ENCODE peak calls at places on chromosomes 5 and 9, in ten cellular contexts. Y is tibial nerve, U is NB4, P is A549, F is left lung, X is brain microvascular endothelial cell, A is B cell, Q is PC-9, K is heart left ventricle, W is progenitor cell of endocrine pancreas. R is an unnamed sample.

GRCh38 chr5:91941590-91941989 is 558.5 kb upstream of the ARRDC3 start:
- DNase-seq in Y (no peak), U (no peak), P (no peak), F (no peak), X (no peak), A (no peak), Q (no peak), K (no peak), W (no peak), R (no peak)

GRCh38 chr9:127347831-127348699 is 48.9 kb upstream of the SLC2A8 start:
- DNase-seq in Y (no peak), U (peak), P (peak), F (no peak), X (peak), A (peak), Q (peak), K (no peak), W (no peak), R (peak)

GRCh38 chr5:126004636-126005035 is 418.6 kb upstream of the GRAMD2B start:
- DNase-seq in Y (no peak), U (no peak), P (no peak), F (no peak), X (no peak), A (no peak), Q (no peak), K (no peak), W (no peak), R (no peak)

GRCh38 chr9:107954303-107954702 is 464.7 kb upstream of the KLF4 start:
- DNase-seq in Y (no peak), U (no peak), P (no peak), F (no peak), X (no peak), A (no peak), Q (no peak), K (no peak), W (no peak), R (no peak)

GRCh38 chr9:98287383-98287782 is 31.9 kb upstream of the TBC1D2 start:
- DNase-seq in Y (no peak), U (peak), P (peak), F (no peak), X (no peak), A (no peak), Q (peak), K (no peak), W (no peak), R (no peak)

GRCh38 chr9:111456536-111456935 is 27.6 kb downstream of the ECPAS start:
- DNase-seq in Y (no peak), U (no peak), P (no peak), F (no peak), X (no peak), A (no peak), Q (no peak), K (no peak), W (no peak), R (no peak)

GRCh38 chr5:135004376-135004775 is 29.7 kb downstream of the PITX1 start:
- DNase-seq in Y (no peak), U (no peak), P (no peak), F (no peak), X (no peak), A (no peak), Q (no peak), K (no peak), W (no peak), R (no peak)

GRCh38 chr5:171720086-171720485 is 65.5 kb upstream of the SMIM23 start:
- DNase-seq in Y (no peak), U (no peak), P (no peak), F (no peak), X (no peak), A (no peak), Q (no peak), K (no peak), W (peak), R (no peak)

GRCh38 chr5:154191467-154192261 is 1.1 kb downstream of the GALNT10 start:
- DNase-seq in Y (no peak), U (peak), P (no peak), F (no peak), X (no peak), A (no peak), Q (no peak), K (no peak), W (no peak), R (no peak)

GRCh38 chr9:27528278-27528885 is 1.2 kb downstream of the MOB3B start:
- DNase-seq in Y (peak), U (no peak), P (no peak), F (peak), X (peak), A (peak), Q (peak), K (peak), W (peak), R (peak)

GRCh38 chr5:157464518-157465171 is 4.6 kb downstream of the NIPAL4 start:
- DNase-seq in Y (peak), U (peak), P (peak), F (peak), X (peak), A (no peak), Q (peak), K (no peak), W (no peak), R (peak)

GRCh38 chr9:132985489-132985888 is 7.0 kb downstream of the GFI1B start:
- DNase-seq in Y (no peak), U (no peak), P (no peak), F (no peak), X (no peak), A (no peak), Q (no peak), K (no peak), W (no peak), R (no peak)

GRCh38 chr9:108664309-108665255 is 191.2 kb downstream of the ACTL7B start:
- DNase-seq in Y (no peak), U (peak), P (no peak), F (no peak), X (no peak), A (no peak), Q (no peak), K (no peak), W (no peak), R (no peak)

GRCh38 chr5:54900906-54901725 is 84.3 kb downstream of the ESM1 start:
- DNase-seq in Y (no peak), U (peak), P (no peak), F (peak), X (peak), A (no peak), Q (no peak), K (no peak), W (no peak), R (no peak)

GRCh38 chr5:10469253-10470030 is 27.8 kb downstream of the ROPN1L start:
- DNase-seq in Y (no peak), U (no peak), P (no peak), F (no peak), X (peak), A (no peak), Q (no peak), K (no peak), W (no peak), R (no peak)

GRCh38 chr5:134370871-134371833 is at the start of gene UBE2B:
- DNase-seq in Y (peak), U (peak), P (peak), F (peak), X (peak), A (peak), Q (peak), K (peak), W (peak), R (peak)

GRCh38 chr5:75756991-75757390 is 39.8 kb upstream of the POC5 start:
- DNase-seq in Y (no peak), U (no peak), P (no peak), F (no peak), X (peak), A (no peak), Q (no peak), K (no peak), W (no peak), R (no peak)

GRCh38 chr5:56816546-56817081 is 1.3 kb downstream of the MAP3K1 start:
- DNase-seq in Y (no peak), U (peak), P (peak), F (peak), X (peak), A (peak), Q (peak), K (peak), W (peak), R (peak)

GRCh38 chr9:78348848-78349247 is 51.9 kb downstream of the PSAT1 start:
- DNase-seq in Y (no peak), U (no peak), P (no peak), F (no peak), X (no peak), A (no peak), Q (no peak), K (no peak), W (no peak), R (no peak)

GRCh38 chr9:88053888-88054501 is 79.7 kb upstream of the CDK20 start:
- DNase-seq in Y (no peak), U (no peak), P (no peak), F (no peak), X (no peak), A (no peak), Q (no peak), K (no peak), W (no peak), R (no peak)

GRCh38 chr5:65255294-65255693 is 226.4 kb downstream of the ADAMTS6 start:
- DNase-seq in Y (no peak), U (no peak), P (no peak), F (no peak), X (no peak), A (no peak), Q (no peak), K (no peak), W (no peak), R (no peak)

GRCh38 chr5:181173027-181173419 is 25.6 kb downstream of the OR2V2 start:
- DNase-seq in Y (no peak), U (peak), P (no peak), F (no peak), X (no peak), A (no peak), Q (no peak), K (no peak), W (no peak), R (no peak)

GRCh38 chr5:154620406-154620805 is 134.8 kb upstream of the LARP1 start:
- DNase-seq in Y (no peak), U (peak), P (no peak), F (no peak), X (no peak), A (no peak), Q (no peak), K (no peak), W (no peak), R (no peak)

GRCh38 chr5:179285236-179285635 is 60.0 kb downstream of the ADAMTS2 start:
- DNase-seq in Y (no peak), U (no peak), P (no peak), F (peak), X (no peak), A (no peak), Q (no peak), K (peak), W (no peak), R (no peak)

GRCh38 chr9:84851935-84852585 is 182.5 kb downstream of the NTRK2 start:
- DNase-seq in Y (peak), U (no peak), P (peak), F (peak), X (peak), A (no peak), Q (peak), K (peak), W (no peak), R (no peak)

GRCh38 chr5:147818290-147818689 is 13.2 kb downstream of the SPINK1 start:
- DNase-seq in Y (no peak), U (no peak), P (no peak), F (no peak), X (no peak), A (no peak), Q (no peak), K (no peak), W (no peak), R (no peak)

GRCh38 chr5:171681667-171682066 is 104.0 kb upstream of the SMIM23 start:
- DNase-seq in Y (no peak), U (peak), P (no peak), F (no peak), X (peak), A (no peak), Q (no peak), K (no peak), W (no peak), R (no peak)

GRCh38 chr9:72932669-72933068 is 20.2 kb downstream of the ALDH1A1 start:
- DNase-seq in Y (no peak), U (no peak), P (no peak), F (no peak), X (no peak), A (no peak), Q (no peak), K (no peak), W (no peak), R (no peak)

GRCh38 chr5:7714119-7714518 is 136.8 kb downstream of the CFAP90 start:
- DNase-seq in Y (no peak), U (no peak), P (no peak), F (no peak), X (no peak), A (no peak), Q (no peak), K (no peak), W (no peak), R (no peak)

GRCh38 chr9:130782883-130783537 is 52.0 kb upstream of the ABL1 start:
- DNase-seq in Y (no peak), U (no peak), P (no peak), F (no peak), X (no peak), A (no peak), Q (no peak), K (no peak), W (no peak), R (no peak)

GRCh38 chr9:17958363-17958762 is 379.5 kb downstream of the SH3GL2 start:
- DNase-seq in Y (no peak), U (no peak), P (no peak), F (no peak), X (no peak), A (no peak), Q (no peak), K (no peak), W (no peak), R (no peak)

GRCh38 chr5:162786234-162786633 is 651.2 kb upstream of the CCNG1 start:
- DNase-seq in Y (no peak), U (peak), P (no peak), F (no peak), X (no peak), A (no peak), Q (no peak), K (no peak), W (no peak), R (no peak)

GRCh38 chr5:138981606-138982005 is 106.5 kb upstream of the LRRTM2 start:
- DNase-seq in Y (no peak), U (no peak), P (no peak), F (no peak), X (no peak), A (no peak), Q (no peak), K (no peak), W (no peak), R (no peak)

GRCh38 chr5:137039939-137040515 is 459.1 kb downstream of the SPOCK1 start:
- DNase-seq in Y (no peak), U (no peak), P (no peak), F (no peak), X (no peak), A (no peak), Q (no peak), K (no peak), W (no peak), R (no peak)
- TF ChIP-seq CTCF in Y (no peak), U (no peak), P (no peak), F (no peak), X (peak), A (no peak), Q (no peak), K (no peak), W (no peak), R (no peak)

DNA sequence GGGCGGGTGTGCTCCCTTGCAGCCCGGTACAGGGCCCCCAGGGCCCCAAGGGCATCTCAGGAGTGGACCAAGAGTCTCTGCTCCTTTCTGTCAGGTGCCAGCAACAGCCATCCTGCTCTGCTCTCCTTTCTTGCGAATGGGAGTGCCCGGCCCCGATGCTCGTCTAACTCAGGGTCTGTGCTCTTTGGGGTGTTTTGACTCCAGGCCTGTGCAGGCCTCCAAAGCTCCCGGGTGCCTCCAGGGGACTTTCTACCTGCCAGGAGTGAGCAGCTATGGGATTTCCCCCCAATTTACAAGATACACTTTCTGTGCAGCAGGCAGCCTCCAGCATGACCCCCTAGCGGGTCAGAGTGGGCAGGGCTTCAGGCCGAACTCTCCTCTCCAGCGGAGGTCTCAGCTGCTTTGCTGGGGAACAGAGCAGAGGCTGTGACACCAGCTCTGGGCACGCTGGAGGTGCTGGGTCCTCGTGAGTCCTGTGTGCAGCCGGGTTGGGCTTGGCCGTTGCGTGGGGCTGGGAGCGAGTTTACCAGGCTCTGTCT is 3.0 kb downstream of the NRARP start:
- DNase-seq in Y (no peak), U (no peak), P (no peak), F (no peak), X (no peak), A (no peak), Q (no peak), K (peak), W (no peak), R (no peak)
- TF ChIP-seq CTCF in Y (no peak), U (no peak), P (no peak), F (no peak), X (no peak), A (no peak), Q (no peak), K (no peak), W (peak), R (no peak)

DNA sequence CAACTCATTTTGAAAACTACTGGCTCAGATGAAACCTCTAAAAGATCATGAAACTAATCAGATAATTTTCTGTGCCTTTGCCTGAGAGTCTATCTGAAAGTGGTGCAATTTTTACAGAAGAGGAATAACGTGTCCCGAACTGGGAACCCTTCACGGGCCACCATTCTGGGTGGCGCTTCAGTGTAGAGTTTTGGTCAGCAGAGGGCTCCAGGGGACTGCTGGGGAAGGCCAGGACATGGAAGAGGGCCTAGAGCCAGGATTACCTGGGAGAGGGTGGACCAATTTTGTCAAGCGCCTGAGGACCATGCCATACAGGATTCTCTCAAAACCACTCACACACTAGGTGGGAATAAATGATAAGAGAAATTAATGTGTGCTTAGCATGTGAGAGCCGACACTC is 49.7 kb upstream of the PLEKHG4B start:
- DNase-seq in Y (no peak), U (peak), P (peak), F (no peak), X (peak), A (no peak), Q (peak), K (no peak), W (no peak), R (no peak)
- TF ChIP-seq CTCF in Y (no peak), U (peak), P (peak), F (no peak), X (peak), A (no peak), Q (peak), K (peak), W (peak), R (peak)

GRCh38 chr9:89281106-89281505 is 29.9 kb upstream of the CKS2 start:
- DNase-seq in Y (no peak), U (no peak), P (no peak), F (no peak), X (no peak), A (no peak), Q (no peak), K (no peak), W (no peak), R (no peak)

GRCh38 chr9:89277454-89277853 is 33.5 kb upstream of the CKS2 start:
- DNase-seq in Y (no peak), U (no peak), P (no peak), F (peak), X (no peak), A (no peak), Q (no peak), K (no peak), W (no peak), R (no peak)

GRCh38 chr9:89277043-89277442 is 34.0 kb upstream of the CKS2 start:
- DNase-seq in Y (no peak), U (no peak), P (no peak), F (no peak), X (no peak), A (no peak), Q (no peak), K (no peak), W (no peak), R (no peak)

GRCh38 chr9:89278551-89278950 is 32.4 kb upstream of the CKS2 start:
- DNase-seq in Y (no peak), U (peak), P (peak), F (no peak), X (no peak), A (no peak), Q (no peak), K (no peak), W (no peak), R (no peak)

DNA sequence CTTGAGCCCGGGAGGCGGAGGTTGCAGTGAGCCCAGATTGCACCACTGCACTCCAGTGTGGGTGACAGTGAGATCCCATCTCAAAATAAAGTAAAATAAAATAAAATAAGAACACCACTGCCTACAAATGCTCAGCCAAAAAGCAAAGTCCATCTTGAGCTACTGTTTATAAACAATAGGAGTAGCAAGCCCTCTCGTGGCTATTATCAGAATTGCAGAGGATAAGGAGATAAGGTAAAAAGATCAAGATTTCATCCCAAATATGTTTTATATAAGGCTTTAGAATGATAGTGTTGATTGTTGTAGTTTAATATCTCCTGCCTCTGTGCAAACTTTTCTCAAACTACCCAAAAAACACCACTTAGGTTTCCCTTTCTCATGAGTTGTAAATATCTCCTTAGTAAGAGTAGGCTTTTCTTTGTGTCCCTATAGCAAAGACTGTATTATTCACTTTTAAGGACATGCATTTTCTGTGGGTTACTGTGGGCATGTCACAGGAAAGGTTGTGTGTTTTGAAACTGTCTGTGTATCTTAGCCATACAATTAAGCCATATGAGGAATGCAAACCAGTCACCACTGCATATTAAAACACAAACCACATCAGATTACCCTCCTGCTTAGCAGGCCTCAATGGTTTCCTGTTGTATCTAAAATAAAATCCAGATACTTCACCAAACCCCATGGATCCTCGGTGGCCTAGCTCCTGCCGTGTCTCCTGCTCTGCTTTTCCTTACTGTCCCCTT is 31.8 kb upstream of the CKS2 start:
- DNase-seq in Y (no peak), U (peak), P (peak), F (no peak), X (peak), A (no peak), Q (no peak), K (no peak), W (no peak), R (peak)
- TF ChIP-seq CTCF in Y (peak), U (peak), P (peak), F (peak), X (peak), A (peak), Q (peak), K (peak), W (peak), R (peak)

GRCh38 chr5:82494942-82495341 is 216.8 kb upstream of the RPS23 start:
- DNase-seq in Y (no peak), U (no peak), P (no peak), F (no peak), X (no peak), A (no peak), Q (no peak), K (no peak), W (no peak), R (no peak)
- TF ChIP-seq CTCF in Y (no peak), U (no peak), P (no peak), F (no peak), X (peak), A (no peak), Q (no peak), K (peak), W (peak), R (no peak)

GRCh38 chr5:31768784-31769183 is 129.9 kb downstream of the PDZD2 start:
- DNase-seq in Y (no peak), U (no peak), P (no peak), F (no peak), X (no peak), A (no peak), Q (no peak), K (no peak), W (no peak), R (no peak)
- TF ChIP-seq CTCF in Y (no peak), U (no peak), P (no peak), F (no peak), X (no peak), A (no peak), Q (no peak), K (no peak), W (no peak), R (no peak)